ENCODE peak calls at places on chromosomes 5 and 9, in eight cellular contexts. U is left lung, V is GM23248, Z is IMR-90, I is GM23338, L is cardiac muscle cell, D is mucosa of descending colon, P is OCI-LY7. K is an unnamed sample.

GRCh38 chr9:72906810-72907209 is 46.0 kb downstream of the ALDH1A1 start:
- DNase-seq in U (no peak), V (no peak), Z (no peak), I (no peak), L (no peak), D (no peak), P (no peak), K (no peak)

GRCh38 chr5:155103164-155103563 is 89.6 kb downstream of the KIF4B start:
- DNase-seq in U (no peak), V (peak; percentile 27), Z (peak; percentile 48), I (no peak), L (no peak), D (no peak), P (no peak), K (no peak)

GRCh38 chr9:121156263-121156731 is 45.4 kb downstream of the RAB14 start:
- DNase-seq in U (no peak), V (peak; percentile 79), Z (peak; percentile 90), I (no peak), L (no peak), D (no peak), P (peak; percentile 78), K (no peak)

GRCh38 chr9:97319380-97319779 is 11.9 kb downstream of the CCDC180 start:
- DNase-seq in U (no peak), V (no peak), Z (no peak), I (no peak), L (no peak), D (no peak), P (no peak), K (peak; percentile 6)

GRCh38 chr5:123209163-123210013 is 120.3 kb downstream of the PRDM6 start:
- DNase-seq in U (no peak), V (peak; percentile 90), Z (peak; percentile 96), I (no peak), L (no peak), D (no peak), P (no peak), K (no peak)

GRCh38 chr9:109974143-109974917 is 194.3 kb downstream of the PALM2AKAP2 start:
- DNase-seq in U (no peak), V (no peak), Z (no peak), I (no peak), L (no peak), D (no peak), P (peak; percentile 74), K (no peak)

GRCh38 chr9:122197334-122197872 is 31.4 kb downstream of the LHX6 start:
- DNase-seq in U (no peak), V (no peak), Z (no peak), I (peak; percentile 8), L (no peak), D (no peak), P (no peak), K (no peak)

GRCh38 chr5:38468978-38469706 is 87.3 kb downstream of the LIFR start:
- DNase-seq in U (no peak), V (no peak), Z (no peak), I (no peak), L (no peak), D (no peak), P (no peak), K (no peak)

GRCh38 chr9:77885104-77885672 is 146.4 kb downstream of the GNAQ start:
- DNase-seq in U (no peak), V (no peak), Z (no peak), I (peak; percentile 17), L (no peak), D (no peak), P (no peak), K (no peak)

GRCh38 chr5:142145106-142145900 is 36.7 kb downstream of the NDFIP1 start:
- DNase-seq in U (no peak), V (peak; percentile 80), Z (peak; percentile 68), I (peak; percentile 92), L (peak; percentile 77), D (no peak), P (peak; percentile 73), K (peak; percentile 26)
- H3K36me3 ChIP-seq in U (no peaks in the 10 kb centered on the region), V (peaks cover 44% of the 10 kb centered on the region), Z (peaks cover 20% of the 10 kb centered on the region), I (peaks cover 9% of the 10 kb centered on the region), L (peaks cover 41% of the 10 kb centered on the region), D (no peaks in the 10 kb centered on the region), P (peaks cover 37% of the 10 kb centered on the region), K (peaks cover 82% of the 10 kb centered on the region)

DNA sequence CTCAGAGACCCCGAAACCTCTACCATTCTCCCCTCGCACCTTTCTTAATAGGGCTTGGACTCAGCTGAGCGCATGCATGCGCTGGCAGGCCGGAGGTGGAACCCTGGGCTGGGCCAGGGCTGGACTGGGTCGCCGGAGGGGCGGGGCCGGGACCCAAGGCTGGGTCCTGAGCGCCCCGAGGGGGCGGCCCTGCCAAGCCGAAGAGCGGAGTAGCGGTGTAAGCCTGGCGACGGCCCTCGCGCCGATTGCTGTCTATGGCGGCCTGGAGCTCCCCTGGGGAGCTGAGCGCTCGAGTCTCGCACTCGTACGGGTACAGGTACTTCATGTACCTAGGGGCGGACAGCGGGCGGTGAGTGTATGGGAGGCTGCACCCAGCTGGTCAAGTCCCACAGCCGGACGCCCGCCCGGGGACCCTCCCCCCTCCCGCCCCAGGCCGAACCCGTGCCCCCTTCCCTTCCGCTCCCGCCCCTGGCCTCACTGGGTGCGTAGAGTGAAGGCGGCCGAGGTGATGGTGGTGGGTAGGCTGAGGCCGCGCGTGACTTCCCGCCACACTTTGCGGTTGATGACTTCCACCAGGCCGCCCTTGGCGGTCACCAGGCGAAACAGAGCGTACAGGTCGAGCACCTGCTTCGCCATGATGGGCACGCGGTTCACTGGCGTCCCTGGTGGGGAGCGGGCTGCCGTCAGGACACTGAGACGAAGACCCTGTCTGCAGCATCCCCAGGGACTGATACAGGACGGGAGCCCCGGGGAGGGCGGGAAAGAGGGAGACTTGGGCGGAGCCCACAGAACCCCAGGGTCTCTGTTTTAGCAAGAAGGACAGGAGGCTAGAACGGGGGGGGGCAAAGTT is 3.3 kb upstream of the DCTN3 start:
- DNase-seq in U (no peak), V (no peak), Z (no peak), I (peak; percentile 50), L (no peak), D (no peak), P (no peak), K (no peak)
- H3K4me1 ChIP-seq in U (peaks cover 31% of the 10 kb centered on the region), V (peaks cover 8% of the 10 kb centered on the region), Z (peaks cover 5% of the 10 kb centered on the region), I (peaks cover 17% of the 10 kb centered on the region), L (peaks cover 3% of the 10 kb centered on the region), D (peaks cover 15% of the 10 kb centered on the region), P (peaks cover 15% of the 10 kb centered on the region), K (peaks cover 43% of the 10 kb centered on the region)

GRCh38 chr9:95935861-95936578 is 60.5 kb downstream of the ERCC6L2 start:
- DNase-seq in U (no peak), V (no peak), Z (no peak), I (no peak), L (no peak), D (no peak), P (no peak), K (no peak)
- H3K36me3 ChIP-seq in U (no peaks in the 10 kb centered on the region), V (peaks cover 32% of the 10 kb centered on the region), Z (peaks cover 13% of the 10 kb centered on the region), I (peaks cover 9% of the 10 kb centered on the region), L (peaks cover 35% of the 10 kb centered on the region), D (no peaks in the 10 kb centered on the region), P (peaks cover 62% of the 10 kb centered on the region), K (peaks cover 47% of the 10 kb centered on the region)

DNA sequence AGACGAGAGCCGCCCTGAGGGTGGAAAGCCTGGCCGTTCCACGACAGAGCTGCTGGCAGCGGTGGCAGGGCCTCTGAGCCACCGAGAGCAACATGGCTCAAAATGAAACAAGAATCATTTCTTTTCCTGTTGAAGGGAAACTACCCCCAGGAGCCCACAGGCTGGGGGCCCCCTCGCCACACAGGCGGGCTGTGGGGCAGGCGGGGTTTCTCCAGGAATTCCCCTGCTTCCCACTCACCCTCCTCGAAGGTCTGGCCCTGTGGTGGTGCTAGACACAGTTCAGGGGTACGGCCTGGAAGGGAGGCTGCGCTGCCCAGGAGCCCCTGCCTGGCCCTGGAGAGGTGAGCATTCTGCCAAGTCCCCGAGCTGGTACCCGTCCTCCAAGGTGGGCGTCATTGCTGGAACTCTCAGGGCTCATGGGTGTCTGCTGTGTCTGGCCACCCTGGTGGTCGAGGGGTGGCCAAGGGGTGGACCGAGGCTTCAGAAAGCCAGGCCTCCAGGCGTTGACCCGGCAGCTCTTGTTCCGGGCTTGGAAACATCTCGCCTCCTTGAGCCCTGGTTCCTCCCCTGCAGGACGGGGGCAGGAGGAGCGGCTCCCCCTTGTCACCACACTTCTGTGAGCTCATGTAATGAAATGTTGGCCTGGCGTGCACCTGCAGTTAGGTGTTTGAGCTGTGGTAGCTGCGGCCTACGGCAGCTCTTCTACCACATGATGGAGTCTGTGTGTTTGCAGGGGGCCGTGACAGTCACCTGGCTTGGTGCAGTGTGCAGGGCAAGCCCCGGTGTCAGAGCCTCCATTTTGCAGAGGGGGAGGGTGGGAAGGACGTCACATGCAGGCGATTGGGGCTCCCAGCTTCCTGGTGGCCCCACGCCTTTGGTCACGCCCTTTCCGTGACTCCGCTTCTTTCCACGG is 65.3 kb downstream of the RXRA start:
- DNase-seq in U (no peak), V (no peak), Z (no peak), I (no peak), L (no peak), D (no peak), P (no peak), K (peak; percentile 78)
- H3K4me1 ChIP-seq in U (peaks cover 97% of the 10 kb centered on the region), V (peaks cover 4% of the 10 kb centered on the region), Z (peaks cover 17% of the 10 kb centered on the region), I (no peaks in the 10 kb centered on the region), L (peaks cover 6% of the 10 kb centered on the region), D (peaks cover 35% of the 10 kb centered on the region), P (peaks cover 9% of the 10 kb centered on the region), K (peaks cover 69% of the 10 kb centered on the region)

GRCh38 chr9:136394312-136395305 is 5.4 kb downstream of the SNAPC4 start:
- DNase-seq in U (no peak), V (no peak), Z (no peak), I (no peak), L (no peak), D (no peak), P (no peak), K (no peak)
- H3K36me3 ChIP-seq in U (no peaks in the 10 kb centered on the region), V (peaks cover 4% of the 10 kb centered on the region), Z (peaks cover 65% of the 10 kb centered on the region), I (peaks cover 17% of the 10 kb centered on the region), L (peaks cover 23% of the 10 kb centered on the region), D (no peaks in the 10 kb centered on the region), P (peaks cover 86% of the 10 kb centered on the region), K (peaks cover 53% of the 10 kb centered on the region)

K was measured in CD4-positive, CD25-positive, alpha-beta regulatory T cell.